ENCODE peak calls at places on chromosomes 1 and 21, in six cellular contexts. One of them, this sample, is unnamed.

GRCh38 chr1:226584164-226584563 is 35.6 kb downstream of the STUM start:
- DNase-seq in WTC11: no peak
- DNase-seq in ovary: no peak
- DNase-seq in Panc1: no peak
- DNase-seq in glutamatergic neuron: no peak
- DNase-seq in activated CD8-positive, alpha-beta T cell treated with anti-CD3 and anti-CD28 coated beads for 36 hours: no peak
- DNase-seq in this sample: no peak

GRCh38 chr21:23402929-23403520 is 2204.3 kb downstream of the MRPL39 start:
- DNase-seq in WTC11: no peak
- DNase-seq in ovary: no peak
- DNase-seq in Panc1: no peak
- DNase-seq in glutamatergic neuron: no peak
- DNase-seq in activated CD8-positive, alpha-beta T cell treated with anti-CD3 and anti-CD28 coated beads for 36 hours: no peak
- DNase-seq in this sample: no peak

GRCh38 chr1:116168277-116169032 is 57.3 kb downstream of the MAB21L3 start:
- DNase-seq in WTC11: peak
- DNase-seq in ovary: peak
- DNase-seq in Panc1: peak
- DNase-seq in glutamatergic neuron: peak
- DNase-seq in activated CD8-positive, alpha-beta T cell treated with anti-CD3 and anti-CD28 coated beads for 36 hours: peak
- DNase-seq in this sample: peak

GRCh38 chr1:14817223-14818170 is 219.0 kb downstream of the KAZN start:
- DNase-seq in WTC11: no peak
- DNase-seq in ovary: no peak
- DNase-seq in Panc1: no peak
- DNase-seq in glutamatergic neuron: no peak
- DNase-seq in activated CD8-positive, alpha-beta T cell treated with anti-CD3 and anti-CD28 coated beads for 36 hours: no peak
- DNase-seq in this sample: no peak

GRCh38 chr1:240169188-240169587 is 77.5 kb downstream of the FMN2 start:
- DNase-seq in WTC11: no peak
- DNase-seq in ovary: no peak
- DNase-seq in Panc1: no peak
- DNase-seq in glutamatergic neuron: no peak
- DNase-seq in activated CD8-positive, alpha-beta T cell treated with anti-CD3 and anti-CD28 coated beads for 36 hours: no peak
- DNase-seq in this sample: no peak

GRCh38 chr1:215768303-215768702 is 201.2 kb downstream of the KCTD3 start:
- DNase-seq in WTC11: no peak
- DNase-seq in ovary: no peak
- DNase-seq in Panc1: no peak
- DNase-seq in glutamatergic neuron: no peak
- DNase-seq in activated CD8-positive, alpha-beta T cell treated with anti-CD3 and anti-CD28 coated beads for 36 hours: no peak
- DNase-seq in this sample: no peak

GRCh38 chr1:214332950-214333798 is 52.2 kb downstream of the SMYD2 start:
- DNase-seq in WTC11: peak
- DNase-seq in ovary: peak
- DNase-seq in Panc1: peak
- DNase-seq in glutamatergic neuron: peak
- DNase-seq in activated CD8-positive, alpha-beta T cell treated with anti-CD3 and anti-CD28 coated beads for 36 hours: peak
- DNase-seq in this sample: peak

GRCh38 chr1:180116964-180117763 is 37.5 kb upstream of the QSOX1 start:
- DNase-seq in WTC11: no peak
- DNase-seq in ovary: peak
- DNase-seq in Panc1: no peak
- DNase-seq in glutamatergic neuron: no peak
- DNase-seq in activated CD8-positive, alpha-beta T cell treated with anti-CD3 and anti-CD28 coated beads for 36 hours: no peak
- DNase-seq in this sample: no peak

GRCh38 chr1:40877681-40878080 is 15.5 kb upstream of the CITED4 start:
- DNase-seq in WTC11: no peak
- DNase-seq in ovary: no peak
- DNase-seq in Panc1: no peak
- DNase-seq in glutamatergic neuron: peak
- DNase-seq in activated CD8-positive, alpha-beta T cell treated with anti-CD3 and anti-CD28 coated beads for 36 hours: peak
- DNase-seq in this sample: no peak

GRCh38 chr1:93180723-93181613 is at the start of gene CCDC18:
- DNase-seq in WTC11: no peak
- DNase-seq in ovary: no peak
- DNase-seq in Panc1: no peak
- DNase-seq in glutamatergic neuron: no peak
- DNase-seq in activated CD8-positive, alpha-beta T cell treated with anti-CD3 and anti-CD28 coated beads for 36 hours: peak
- DNase-seq in this sample: peak

GRCh38 chr21:35291963-35292627 is 243.0 kb upstream of the RUNX1 start:
- DNase-seq in WTC11: no peak
- DNase-seq in ovary: no peak
- DNase-seq in Panc1: no peak
- DNase-seq in glutamatergic neuron: no peak
- DNase-seq in activated CD8-positive, alpha-beta T cell treated with anti-CD3 and anti-CD28 coated beads for 36 hours: no peak
- DNase-seq in this sample: no peak

GRCh38 chr21:36690637-36691538 is 8.0 kb upstream of the SIM2 start:
- DNase-seq in WTC11: no peak
- DNase-seq in ovary: no peak
- DNase-seq in Panc1: no peak
- DNase-seq in glutamatergic neuron: no peak
- DNase-seq in activated CD8-positive, alpha-beta T cell treated with anti-CD3 and anti-CD28 coated beads for 36 hours: no peak
- DNase-seq in this sample: no peak

GRCh38 chr1:88684482-88685238 is 587 bp downstream of the PKN2 start:
- DNase-seq in WTC11: peak
- DNase-seq in ovary: peak
- DNase-seq in Panc1: no peak
- DNase-seq in glutamatergic neuron: peak
- DNase-seq in activated CD8-positive, alpha-beta T cell treated with anti-CD3 and anti-CD28 coated beads for 36 hours: peak
- DNase-seq in this sample: peak

GRCh38 chr1:204147392-204148097 is 4.3 kb downstream of the ETNK2 start:
- DNase-seq in WTC11: no peak
- DNase-seq in ovary: no peak
- DNase-seq in Panc1: no peak
- DNase-seq in glutamatergic neuron: no peak
- DNase-seq in activated CD8-positive, alpha-beta T cell treated with anti-CD3 and anti-CD28 coated beads for 36 hours: no peak
- DNase-seq in this sample: no peak

GRCh38 chr1:228452194-228453021 is 34.8 kb upstream of the RNF187 start:
- DNase-seq in WTC11: no peak
- DNase-seq in ovary: no peak
- DNase-seq in Panc1: no peak
- DNase-seq in glutamatergic neuron: no peak
- DNase-seq in activated CD8-positive, alpha-beta T cell treated with anti-CD3 and anti-CD28 coated beads for 36 hours: no peak
- DNase-seq in this sample: no peak

GRCh38 chr1:70828177-70828576 is 219.4 kb downstream of the PTGER3 start:
- DNase-seq in WTC11: no peak
- DNase-seq in ovary: no peak
- DNase-seq in Panc1: no peak
- DNase-seq in glutamatergic neuron: no peak
- DNase-seq in activated CD8-positive, alpha-beta T cell treated with anti-CD3 and anti-CD28 coated beads for 36 hours: no peak
- DNase-seq in this sample: no peak

GRCh38 chr1:164651378-164651951 is 92.5 kb downstream of the PBX1 start:
- DNase-seq in WTC11: no peak
- DNase-seq in ovary: peak
- DNase-seq in Panc1: no peak
- DNase-seq in glutamatergic neuron: no peak
- DNase-seq in activated CD8-positive, alpha-beta T cell treated with anti-CD3 and anti-CD28 coated beads for 36 hours: peak
- DNase-seq in this sample: no peak

GRCh38 chr1:93842750-93843500 is 36.1 kb downstream of the DNTTIP2 start:
- DNase-seq in WTC11: no peak
- DNase-seq in ovary: no peak
- DNase-seq in Panc1: no peak
- DNase-seq in glutamatergic neuron: no peak
- DNase-seq in activated CD8-positive, alpha-beta T cell treated with anti-CD3 and anti-CD28 coated beads for 36 hours: no peak
- DNase-seq in this sample: no peak

DNA sequence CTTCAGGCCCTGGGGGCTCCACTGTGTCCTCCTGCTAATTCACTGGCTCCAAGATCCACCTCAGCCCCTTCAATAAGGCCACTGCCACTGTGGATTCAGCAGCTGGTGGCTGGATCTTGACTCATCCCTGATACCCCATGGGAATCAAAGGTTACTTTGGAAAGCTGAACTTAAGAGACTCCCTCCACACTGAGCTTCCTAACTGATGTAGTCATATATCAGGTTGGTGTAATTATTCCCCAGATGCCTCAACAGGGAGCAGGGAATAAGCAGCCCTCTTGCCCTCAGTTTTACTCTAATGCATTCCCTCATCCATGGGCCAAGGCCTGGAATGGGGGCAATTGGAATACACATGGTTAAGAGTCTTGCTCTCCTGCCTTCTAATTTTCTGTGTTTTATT is 164.6 kb downstream of the FASLG start:
- DNase-seq in WTC11: no peak
- DNase-seq in ovary: no peak
- DNase-seq in Panc1: no peak
- DNase-seq in glutamatergic neuron: no peak
- DNase-seq in activated CD8-positive, alpha-beta T cell treated with anti-CD3 and anti-CD28 coated beads for 36 hours: no peak
- DNase-seq in this sample: no peak
- TF ChIP-seq CTCF in WTC11: no peak
- TF ChIP-seq CTCF in ovary: no peak
- TF ChIP-seq CTCF in Panc1: no peak
- TF ChIP-seq CTCF in glutamatergic neuron: no peak
- TF ChIP-seq CTCF in activated CD8-positive, alpha-beta T cell treated with anti-CD3 and anti-CD28 coated beads for 36 hours: no peak
- TF ChIP-seq CTCF in this sample: no peak

GRCh38 chr1:119358661-119359060 is 9.9 kb upstream of the HAO2 start:
- DNase-seq in WTC11: no peak
- DNase-seq in ovary: no peak
- DNase-seq in Panc1: no peak
- DNase-seq in glutamatergic neuron: no peak
- DNase-seq in activated CD8-positive, alpha-beta T cell treated with anti-CD3 and anti-CD28 coated beads for 36 hours: no peak
- DNase-seq in this sample: no peak
- TF ChIP-seq CTCF in WTC11: no peak
- TF ChIP-seq CTCF in ovary: no peak
- TF ChIP-seq CTCF in Panc1: no peak
- TF ChIP-seq CTCF in glutamatergic neuron: no peak
- TF ChIP-seq CTCF in activated CD8-positive, alpha-beta T cell treated with anti-CD3 and anti-CD28 coated beads for 36 hours: no peak
- TF ChIP-seq CTCF in this sample: no peak

GRCh38 chr1:185652348-185652747 is 81.8 kb upstream of the HMCN1 start:
- DNase-seq in WTC11: no peak
- DNase-seq in ovary: no peak
- DNase-seq in Panc1: no peak
- DNase-seq in glutamatergic neuron: no peak
- DNase-seq in activated CD8-positive, alpha-beta T cell treated with anti-CD3 and anti-CD28 coated beads for 36 hours: peak
- DNase-seq in this sample: no peak
- TF ChIP-seq CTCF in WTC11: no peak
- TF ChIP-seq CTCF in ovary: no peak
- TF ChIP-seq CTCF in Panc1: peak
- TF ChIP-seq CTCF in glutamatergic neuron: no peak
- TF ChIP-seq CTCF in activated CD8-positive, alpha-beta T cell treated with anti-CD3 and anti-CD28 coated beads for 36 hours: peak
- TF ChIP-seq CTCF in this sample: no peak

GRCh38 chr1:109315288-109315687 is 8.5 kb upstream of the MYBPHL start:
- DNase-seq in WTC11: no peak
- DNase-seq in ovary: no peak
- DNase-seq in Panc1: no peak
- DNase-seq in glutamatergic neuron: no peak
- DNase-seq in activated CD8-positive, alpha-beta T cell treated with anti-CD3 and anti-CD28 coated beads for 36 hours: no peak
- DNase-seq in this sample: no peak
- TF ChIP-seq CTCF in WTC11: no peak
- TF ChIP-seq CTCF in ovary: no peak
- TF ChIP-seq CTCF in Panc1: no peak
- TF ChIP-seq CTCF in glutamatergic neuron: no peak
- TF ChIP-seq CTCF in activated CD8-positive, alpha-beta T cell treated with anti-CD3 and anti-CD28 coated beads for 36 hours: no peak
- TF ChIP-seq CTCF in this sample: no peak

GRCh38 chr21:43829575-43830119 is 35.4 kb upstream of the AGPAT3 start:
- DNase-seq in WTC11: no peak
- DNase-seq in ovary: no peak
- DNase-seq in Panc1: no peak
- DNase-seq in glutamatergic neuron: no peak
- DNase-seq in activated CD8-positive, alpha-beta T cell treated with anti-CD3 and anti-CD28 coated beads for 36 hours: no peak
- DNase-seq in this sample: no peak
- TF ChIP-seq CTCF in WTC11: no peak
- TF ChIP-seq CTCF in ovary: no peak
- TF ChIP-seq CTCF in Panc1: peak
- TF ChIP-seq CTCF in glutamatergic neuron: no peak
- TF ChIP-seq CTCF in activated CD8-positive, alpha-beta T cell treated with anti-CD3 and anti-CD28 coated beads for 36 hours: no peak
- TF ChIP-seq CTCF in this sample: no peak

DNA sequence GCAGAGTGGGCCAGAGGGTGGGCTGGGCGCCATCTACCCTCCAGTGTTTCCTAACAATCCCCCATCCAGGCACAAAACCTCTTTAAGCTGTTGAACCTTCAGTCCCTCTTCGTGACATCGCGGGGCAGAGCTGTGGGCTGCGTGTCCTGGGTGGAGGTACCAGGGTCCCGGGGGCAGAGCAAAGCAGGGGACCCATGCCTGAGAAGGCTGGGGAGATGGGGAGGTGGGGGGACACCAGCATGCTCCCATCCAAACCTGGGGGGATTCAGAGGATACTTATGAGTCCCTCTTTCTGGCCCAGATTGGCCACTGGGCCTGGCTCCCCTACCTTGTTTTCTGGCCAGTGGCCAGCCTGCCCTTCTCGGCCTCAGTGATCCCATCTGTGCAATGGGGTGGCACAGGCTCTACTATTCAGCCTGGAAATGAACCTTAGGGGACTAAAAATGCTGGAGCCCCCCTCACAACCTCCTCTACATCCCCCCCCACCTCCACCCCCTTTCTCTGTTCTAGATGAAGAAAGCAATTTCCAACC is 10.4 kb upstream of the CLCNKB start:
- DNase-seq in WTC11: no peak
- DNase-seq in ovary: no peak
- DNase-seq in Panc1: no peak
- DNase-seq in glutamatergic neuron: no peak
- DNase-seq in activated CD8-positive, alpha-beta T cell treated with anti-CD3 and anti-CD28 coated beads for 36 hours: no peak
- DNase-seq in this sample: no peak
- TF ChIP-seq CTCF in WTC11: no peak
- TF ChIP-seq CTCF in ovary: no peak
- TF ChIP-seq CTCF in Panc1: no peak
- TF ChIP-seq CTCF in glutamatergic neuron: no peak
- TF ChIP-seq CTCF in activated CD8-positive, alpha-beta T cell treated with anti-CD3 and anti-CD28 coated beads for 36 hours: no peak
- TF ChIP-seq CTCF in this sample: no peak

GRCh38 chr1:20167126-20167525 is 18.8 kb upstream of the UBXN10 start:
- DNase-seq in WTC11: no peak
- DNase-seq in ovary: no peak
- DNase-seq in Panc1: no peak
- DNase-seq in glutamatergic neuron: no peak
- DNase-seq in activated CD8-positive, alpha-beta T cell treated with anti-CD3 and anti-CD28 coated beads for 36 hours: no peak
- DNase-seq in this sample: no peak

GRCh38 chr1:20166047-20166446 is 19.8 kb upstream of the UBXN10 start:
- DNase-seq in WTC11: no peak
- DNase-seq in ovary: peak
- DNase-seq in Panc1: no peak
- DNase-seq in glutamatergic neuron: no peak
- DNase-seq in activated CD8-positive, alpha-beta T cell treated with anti-CD3 and anti-CD28 coated beads for 36 hours: no peak
- DNase-seq in this sample: no peak

GRCh38 chr1:20164694-20165202 is 21.1 kb upstream of the UBXN10 start:
- DNase-seq in WTC11: no peak
- DNase-seq in ovary: no peak
- DNase-seq in Panc1: no peak
- DNase-seq in glutamatergic neuron: no peak
- DNase-seq in activated CD8-positive, alpha-beta T cell treated with anti-CD3 and anti-CD28 coated beads for 36 hours: no peak
- DNase-seq in this sample: no peak

GRCh38 chr1:20168547-20169491 is 17.1 kb upstream of the UBXN10 start:
- DNase-seq in WTC11: no peak
- DNase-seq in ovary: no peak
- DNase-seq in Panc1: no peak
- DNase-seq in glutamatergic neuron: no peak
- DNase-seq in activated CD8-positive, alpha-beta T cell treated with anti-CD3 and anti-CD28 coated beads for 36 hours: no peak
- DNase-seq in this sample: no peak

DNA sequence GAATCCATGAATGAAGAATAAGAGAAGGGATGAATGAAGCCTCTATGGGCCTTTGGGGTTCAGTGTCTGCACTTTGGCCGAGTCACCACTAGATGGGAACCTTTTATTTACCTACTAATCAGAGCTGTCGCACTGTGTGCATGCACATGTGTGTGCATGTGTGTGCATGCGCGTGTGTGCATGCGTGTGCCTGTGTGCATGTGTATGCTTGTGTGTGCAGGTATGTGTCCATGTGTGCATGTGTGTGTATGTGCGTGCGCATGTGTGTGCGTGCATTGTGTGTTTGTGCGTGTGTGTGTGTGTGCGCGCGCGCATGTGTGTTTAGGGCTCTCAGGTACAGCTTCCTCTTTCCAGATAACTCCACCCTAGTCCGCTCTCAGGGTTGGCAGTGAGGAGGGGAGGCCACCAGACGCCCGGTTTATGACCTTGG is 20.4 kb upstream of the UBXN10 start:
- DNase-seq in WTC11: peak
- DNase-seq in ovary: no peak
- DNase-seq in Panc1: no peak
- DNase-seq in glutamatergic neuron: no peak
- DNase-seq in activated CD8-positive, alpha-beta T cell treated with anti-CD3 and anti-CD28 coated beads for 36 hours: peak
- DNase-seq in this sample: no peak
- TF ChIP-seq CTCF in WTC11: peak
- TF ChIP-seq CTCF in ovary: no peak
- TF ChIP-seq CTCF in Panc1: no peak
- TF ChIP-seq CTCF in glutamatergic neuron: peak
- TF ChIP-seq CTCF in activated CD8-positive, alpha-beta T cell treated with anti-CD3 and anti-CD28 coated beads for 36 hours: peak
- TF ChIP-seq CTCF in this sample: peak